ENCODE peak calls at places on chromosomes 5 and 9, in seven cellular contexts. J is upper lobe of right lung, M is HFFc6, K is AML-193, B is NCI-H2171, L is OCI-LY7, G is fibroblast of the conjunctiva. T is an unnamed sample.

GRCh38 chr9:123798203-123798602 is 131.7 kb downstream of the DENND1A start:
- DNase-seq in G (no peak), K (no peak), L (no peak), M (no peak), B (no peak), J (no peak), T (no peak)

GRCh38 chr5:9714187-9714586 is 84.0 kb upstream of the TAS2R1 start:
- DNase-seq in J (no peak), B (no peak), L (no peak), G (no peak), M (peak; percentile 26), K (no peak), T (no peak)

GRCh38 chr9:100670719-100671118 is 92.8 kb downstream of the CAVIN4 start:
- DNase-seq in K (no peak), B (peak; percentile 73), M (no peak), G (no peak), J (no peak), L (peak; percentile 30), T (no peak)

GRCh38 chr5:134086215-134086942 is 28.1 kb upstream of the TCF7 start:
- DNase-seq in B (peak; percentile 18), L (no peak), K (no peak), M (no peak), J (no peak), G (no peak), T (no peak)

GRCh38 chr5:180137401-180138213 is 66.0 kb upstream of the RNF130 start:
- DNase-seq in L (no peak), M (no peak), G (no peak), B (no peak), J (no peak), K (no peak), T (no peak)

GRCh38 chr5:78763659-78764189 is 115.2 kb upstream of the LHFPL2 start:
- DNase-seq in J (no peak), L (no peak), G (no peak), M (no peak), B (no peak), K (no peak), T (no peak)

GRCh38 chr5:117161718-117162386 is 587.2 kb upstream of the SEMA6A start:
- DNase-seq in J (no peak), K (no peak), L (no peak), B (no peak), G (no peak), M (no peak), T (no peak)

GRCh38 chr5:130037905-130038304 is 133.6 kb downstream of the CHSY3 start:
- DNase-seq in J (no peak), L (no peak), B (no peak), K (no peak), G (no peak), M (no peak), T (no peak)

GRCh38 chr5:72871358-72872024 is 55.0 kb downstream of the TNPO1 start:
- DNase-seq in M (no peak), L (no peak), J (no peak), G (no peak), B (no peak), K (no peak), T (no peak)

GRCh38 chr9:133236291-133237071 is 27.4 kb upstream of the OBP2B start:
- DNase-seq in K (no peak), L (no peak), B (no peak), J (no peak), G (no peak), M (no peak), T (no peak)

GRCh38 chr9:33165263-33166151 is 1.6 kb downstream of the B4GALT1 start:
- DNase-seq in G (peak; percentile 81), K (peak; percentile 81), L (peak; percentile 77), B (no peak), J (no peak), M (peak; percentile 78), T (no peak)

GRCh38 chr9:124309665-124310064 is 51.9 kb downstream of the NEK6 start:
- DNase-seq in B (no peak), K (no peak), M (peak; percentile 95), G (peak; percentile 80), L (no peak), J (no peak), T (peak; percentile 86)

T was measured in amniotic stem cell.